ENCODE peak calls at places on chromosomes 3 and 15, in five cellular contexts. M, B, R, G and S are unnamed samples.

GRCh38 chr3:147712357-147712756 is 303.2 kb downstream of the ZIC1 start:
- DNase-seq in R (no peak), G (no peak), B (no peak), M (no peak), S (no peak)

GRCh38 chr3:14914777-14915113 is 32.6 kb upstream of the NR2C2 start:
- DNase-seq in B (no peak), M (no peak), R (no peak), G (no peak), S (no peak)

GRCh38 chr15:38930851-38931572 is 366.4 kb upstream of the RASGRP1 start:
- DNase-seq in B (no peak), R (peak; percentile 51), M (peak; percentile 35), G (no peak), S (peak; percentile 1)

GRCh38 chr15:74385442-74386132 is 18.1 kb upstream of the CYP11A1 start:
- DNase-seq in R (no peak), G (peak; percentile 54), B (no peak), M (no peak), S (no peak)

GRCh38 chr3:126315083-126315658 is 42.0 kb downstream of the KLF15 start:
- DNase-seq in G (no peak), M (no peak), B (no peak), R (no peak), S (no peak)

GRCh38 chr15:63601727-63602185 is 4.6 kb downstream of the FBXL22 start:
- DNase-seq in B (no peak), R (no peak), G (no peak), M (no peak), S (peak; percentile 17)

GRCh38 chr3:158244274-158244673 is 134.4 kb downstream of the RSRC1 start:
- DNase-seq in M (no peak), B (no peak), R (no peak), G (no peak), S (no peak)

GRCh38 chr3:17874630-17875029 is 132.2 kb upstream of the TBC1D5 start:
- DNase-seq in R (peak; percentile 13), B (no peak), G (no peak), M (no peak), S (no peak)

GRCh38 chr15:64333986-64334385 is 22.0 kb downstream of the CSNK1G1 start:
- DNase-seq in M (peak; percentile 38), B (peak; percentile 22), G (no peak), R (no peak), S (no peak)

GRCh38 chr3:64838150-64838735 is 150.4 kb upstream of the ADAMTS9 start:
- DNase-seq in G (no peak), B (no peak), R (no peak), M (no peak), S (no peak)

GRCh38 chr3:51004235-51004634 is 329.5 kb downstream of the DOCK3 start:
- DNase-seq in B (no peak), G (no peak), M (no peak), R (no peak), S (no peak)

GRCh38 chr15:47857384-47858168 is 140.3 kb downstream of the SEMA6D start:
- DNase-seq in G (no peak), R (no peak), M (no peak), B (no peak), S (no peak)

GRCh38 chr3:171459130-171459941 is 869 bp downstream of the TNIK start:
- DNase-seq in R (peak; percentile 54), G (peak; percentile 42), B (peak; percentile 25), M (peak; percentile 55), S (peak; percentile 19)

GRCh38 chr3:64900916-64901903 is 213.4 kb upstream of the ADAMTS9 start:
- DNase-seq in M (peak; percentile 53), G (peak; percentile 26), R (peak; percentile 57), B (no peak), S (no peak)

GRCh38 chr3:4722103-4722502 is 229.0 kb downstream of the ITPR1 start:
- DNase-seq in M (peak; percentile 77), G (no peak), R (peak; percentile 76), B (peak; percentile 82), S (no peak)

GRCh38 chr15:44738340-44738984 is 2.1 kb downstream of the TRIM69 start:
- DNase-seq in B (no peak), G (no peak), M (peak; percentile 20), R (peak; percentile 78), S (no peak)

DNA sequence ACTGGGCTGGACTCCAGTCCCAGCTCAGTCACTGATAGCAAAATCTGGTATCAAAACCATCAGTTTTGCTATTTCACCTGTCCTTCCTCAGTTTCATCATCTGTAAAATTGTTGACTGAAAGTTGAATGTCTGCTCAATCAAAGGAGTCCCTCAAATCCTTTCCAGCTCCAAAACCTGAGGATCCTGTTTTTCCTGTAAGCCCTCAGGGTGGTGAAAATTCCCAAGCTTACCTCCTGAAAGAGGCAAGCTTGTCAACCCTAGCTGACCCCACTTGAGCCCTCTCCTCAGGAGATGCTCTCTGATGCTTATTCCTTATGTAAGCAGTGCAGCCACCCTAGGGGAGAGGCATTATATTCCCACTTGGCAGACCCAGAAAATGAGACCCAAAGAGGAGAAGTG is 82.6 kb downstream of the HMG20A start:
- DNase-seq in G (no peak), R (no peak), M (no peak), B (no peak), S (no peak)
- H3K4me1 ChIP-seq in G (peaks cover 6% of the 10 kb centered on the region), R (peaks cover 14% of the 10 kb centered on the region), M (peaks cover 31% of the 10 kb centered on the region), B (peaks cover 8% of the 10 kb centered on the region), S (peaks cover 27% of the 10 kb centered on the region)

DNA sequence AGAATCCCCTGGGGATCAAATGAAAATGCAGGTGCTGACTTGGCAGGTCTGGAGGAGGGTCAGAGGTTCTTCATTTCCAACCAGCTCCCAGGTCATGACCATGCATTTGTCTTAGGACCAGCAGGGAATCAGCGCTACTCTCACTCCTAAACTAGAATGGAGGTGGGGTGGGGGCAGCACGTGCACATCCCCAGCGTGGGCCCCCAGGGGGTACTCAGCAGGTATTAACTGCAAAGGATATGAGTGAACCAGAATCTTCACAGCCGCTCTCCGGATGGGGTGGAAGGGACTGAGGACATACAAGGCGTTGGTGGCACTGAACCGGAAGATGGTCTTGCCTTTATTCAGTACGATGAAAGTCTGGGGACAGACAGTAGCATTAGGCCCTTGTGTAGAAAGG is 19.4 kb downstream of the SCN5A start:
- DNase-seq in G (no peak), R (no peak), M (no peak), B (no peak), S (no peak)
- TF ChIP-seq CTCF in G (no peak), R (no peak), M (no peak), B (no peak), S (no peak)

GRCh38 chr3:42032693-42033349 is 58.3 kb upstream of the TRAK1 start:
- DNase-seq in R (peak; percentile 98), M (peak; percentile 97), B (peak; percentile 94), G (no peak), S (no peak)

GRCh38 chr3:42028474-42028873 is 62.7 kb upstream of the TRAK1 start:
- DNase-seq in G (no peak), M (no peak), R (no peak), B (peak; percentile 4), S (no peak)

GRCh38 chr3:42035007-42035406 is 56.1 kb upstream of the TRAK1 start:
- DNase-seq in M (no peak), G (no peak), R (no peak), B (no peak), S (no peak)

GRCh38 chr3:42033741-42034140 is 57.4 kb upstream of the TRAK1 start:
- DNase-seq in R (no peak), G (no peak), B (peak; percentile 16), M (peak; percentile 57), S (no peak)

GRCh38 chr3:42031808-42032475 is 59.2 kb upstream of the TRAK1 start:
- DNase-seq in G (no peak), R (peak; percentile 45), B (peak; percentile 17), M (peak; percentile 85), S (no peak)
- H3K27ac ChIP-seq in G (peak overlapping the region; percentile 55), R (peak overlapping the region; percentile 79), B (peak overlapping the region; percentile 89), M (peak overlapping the region; percentile 86), S (no peak overlapping the region)

GRCh38 chr15:81301815-81302399 is 22.0 kb downstream of the STARD5 start:
- DNase-seq in R (no peak), M (no peak), G (peak; percentile 34), B (no peak), S (no peak)

GRCh38 chr15:81301385-81301784 is 22.6 kb downstream of the STARD5 start:
- DNase-seq in R (no peak), B (no peak), M (no peak), G (no peak), S (no peak)

GRCh38 chr15:81304226-81304625 is 19.7 kb downstream of the STARD5 start:
- DNase-seq in M (peak; percentile 80), G (peak; percentile 50), B (no peak), R (peak; percentile 76), S (peak; percentile 48)

GRCh38 chr15:81302605-81303204 is 21.2 kb downstream of the STARD5 start:
- DNase-seq in M (no peak), B (no peak), R (no peak), G (no peak), S (no peak)

DNA sequence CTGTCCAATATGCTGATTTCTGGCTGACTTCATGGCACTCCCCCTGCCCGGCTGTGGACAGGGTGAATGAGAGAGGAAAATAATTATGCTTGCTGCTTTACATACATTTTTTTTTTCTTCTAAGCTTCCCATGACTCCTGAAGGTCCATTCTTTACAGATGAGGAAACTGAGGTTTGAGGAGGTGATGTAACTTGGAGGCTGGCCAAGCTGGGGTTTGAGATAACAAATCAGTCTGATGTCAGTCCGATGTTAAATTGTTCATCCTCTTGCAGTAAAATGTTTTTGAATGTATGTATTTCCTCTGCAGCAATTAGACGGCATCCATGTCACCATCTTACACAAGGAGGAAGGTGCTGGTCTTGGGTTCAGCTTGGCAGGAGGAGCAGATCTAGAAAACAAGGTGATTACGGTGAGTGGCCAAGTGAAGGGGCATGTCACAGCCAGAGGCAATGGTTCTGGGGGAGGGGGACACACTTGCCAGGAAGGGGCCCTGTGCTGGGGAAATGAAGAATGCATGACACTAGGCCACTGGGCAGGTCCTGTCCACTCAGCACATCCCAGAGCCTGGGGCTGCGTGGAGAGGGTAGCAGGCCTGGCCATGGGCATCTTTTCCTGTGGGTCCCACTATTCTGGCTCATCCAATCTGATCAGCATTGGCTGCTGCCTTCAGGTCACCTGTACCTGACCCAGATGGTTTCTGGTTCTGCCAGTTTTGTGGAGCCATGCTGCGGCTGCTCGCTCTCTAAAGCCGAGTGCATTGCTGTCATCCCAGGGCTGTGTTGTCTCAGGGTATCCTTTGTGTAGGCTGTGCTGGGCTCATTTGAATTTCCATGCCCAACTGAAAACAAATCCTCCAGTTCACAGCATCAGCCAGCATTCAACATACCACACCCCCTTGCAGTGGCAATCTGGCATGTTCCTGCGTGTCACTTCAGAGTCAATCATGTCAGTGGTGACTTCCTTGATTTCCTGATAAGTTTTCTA is 20.4 kb downstream of the STARD5 start:
- DNase-seq in G (no peak), M (peak; percentile 18), B (no peak), R (peak; percentile 32), S (no peak)
- H3K4me1 ChIP-seq in G (no peaks in the 10 kb centered on the region), M (peaks cover 15% of the 10 kb centered on the region), B (no peaks in the 10 kb centered on the region), R (no peaks in the 10 kb centered on the region), S (peaks cover 14% of the 10 kb centered on the region)